ENCODE peak calls at places on chromosomes 7 and 10, in ten cellular contexts. Z is cardiac muscle cell, X is AG09309, E is coronary artery, R is epithelial cell of esophagus, J is progenitor cell of endocrine pancreas, K is glutamatergic neuron, Q is fibroblast of the aortic adventitia, L is PC-3, B is left ventricle myocardium inferior. O is an unnamed sample.

GRCh38 chr10:124025638-124026336 is 67.6 kb downstream of the CHST15 start:
- DNase-seq in Q (peak), Z (peak), K (no peak), L (peak), B (no peak), J (no peak), R (no peak), E (no peak), X (no peak), O (peak)

GRCh38 chr7:45187089-45187945 is 29.7 kb downstream of the RAMP3 start:
- DNase-seq in Z (no peak), Q (no peak), R (no peak), L (no peak), K (no peak), X (no peak), E (no peak), J (no peak), B (no peak), O (no peak)

GRCh38 chr10:27413831-27414348 is 90.2 kb upstream of the RAB18 start:
- DNase-seq in J (no peak), Z (no peak), Q (no peak), X (no peak), R (no peak), L (no peak), E (no peak), K (no peak), B (no peak), O (no peak)

GRCh38 chr10:4242561-4243035 is 457.6 kb upstream of the KLF6 start:
- DNase-seq in Q (peak), K (no peak), R (peak), E (no peak), L (peak), B (peak), X (no peak), J (no peak), Z (peak), O (no peak)

GRCh38 chr7:137074386-137075030 is 206.1 kb downstream of the CHRM2 start:
- DNase-seq in Z (no peak), X (no peak), K (no peak), B (no peak), Q (peak), E (no peak), J (no peak), R (peak), L (peak), O (no peak)

GRCh38 chr7:128104109-128104742 is 73.0 kb upstream of the LRRC4 start:
- DNase-seq in Q (peak), L (no peak), J (no peak), E (no peak), Z (no peak), B (peak), X (no peak), K (peak), R (no peak), O (peak)

GRCh38 chr10:119509909-119510451 is 32.5 kb downstream of the RGS10 start:
- DNase-seq in B (peak), L (peak), X (no peak), Z (no peak), R (no peak), E (no peak), K (no peak), J (no peak), Q (no peak), O (no peak)

GRCh38 chr7:113289140-113289740 is 170.9 kb upstream of the SMIM30 start:
- DNase-seq in R (peak), L (peak), Z (peak), X (peak), J (no peak), E (no peak), Q (peak), K (no peak), B (no peak), O (peak)

GRCh38 chr7:53358301-53358700 is 322.9 kb downstream of the POM121L12 start:
- DNase-seq in E (no peak), B (no peak), X (no peak), R (no peak), K (no peak), L (no peak), J (no peak), Z (no peak), Q (no peak), O (no peak)
- TF ChIP-seq CTCF in E (no peak), B (no peak), X (no peak), R (no peak), K (no peak), L (no peak), J (no peak), Z (no peak), Q (no peak), O (no peak)

GRCh38 chr10:56823849-56824248 is 462.8 kb upstream of the ZWINT start:
- DNase-seq in L (peak), Q (no peak), X (no peak), R (peak), K (no peak), J (no peak), Z (no peak), E (no peak), B (no peak), O (peak)
- TF ChIP-seq CTCF in L (peak), Q (no peak), X (peak), R (no peak), K (peak), J (peak), Z (no peak), E (no peak), B (no peak), O (peak)

DNA sequence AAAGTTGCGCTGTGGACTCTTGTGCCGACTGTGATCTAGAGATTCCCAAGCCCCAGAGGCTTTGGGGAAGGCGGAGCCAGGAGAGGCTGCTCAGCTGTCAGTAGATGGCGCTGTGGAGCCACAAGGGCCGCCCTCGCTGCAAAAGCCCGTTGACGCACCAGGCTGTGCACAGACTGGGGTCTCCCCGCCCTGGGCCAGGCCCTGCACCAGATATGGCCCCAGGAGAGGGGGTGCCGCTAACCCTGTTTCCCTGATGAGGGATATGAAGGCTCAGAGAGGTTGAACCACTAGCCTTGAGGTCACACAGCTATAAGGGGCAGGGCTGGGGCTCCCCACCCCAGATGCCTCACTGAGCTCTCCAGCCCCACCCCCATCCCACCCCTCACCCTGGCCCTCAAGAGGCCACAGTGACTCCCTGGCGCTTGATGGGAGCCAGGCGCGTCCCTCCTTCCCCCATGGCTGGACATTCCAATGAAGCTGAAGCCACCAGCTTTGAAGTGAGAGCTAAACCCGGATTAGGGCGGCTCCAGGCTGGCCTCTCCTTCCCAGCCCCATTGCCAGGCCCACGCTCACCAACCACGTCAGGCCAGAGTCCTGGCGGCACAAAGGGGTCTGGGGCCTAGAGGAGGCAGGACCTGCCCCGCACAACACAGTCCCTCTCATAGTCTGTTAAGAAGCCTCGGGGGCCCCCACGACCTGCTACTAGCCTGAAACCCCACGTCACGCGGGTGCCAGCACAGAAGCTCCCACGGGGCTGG is 26.4 kb downstream of the MYL10 start:
- DNase-seq in L (peak), X (no peak), E (peak), Z (peak), K (peak), B (peak), R (peak), J (peak), Q (peak), O (peak)
- TF ChIP-seq CTCF in L (peak), X (peak), E (peak), Z (peak), K (peak), B (peak), R (peak), J (peak), Q (peak), O (peak)

GRCh38 chr7:410395-410910 is 109.2 kb downstream of the PDGFA start:
- DNase-seq in B (peak), Q (no peak), R (no peak), J (no peak), Z (no peak), L (no peak), K (no peak), X (no peak), E (no peak), O (no peak)

GRCh38 chr7:408651-409343 is 110.8 kb downstream of the PDGFA start:
- DNase-seq in B (no peak), X (no peak), E (no peak), R (no peak), J (no peak), L (no peak), Q (no peak), K (no peak), Z (no peak), O (no peak)

GRCh38 chr7:407706-408539 is 111.7 kb downstream of the PDGFA start:
- DNase-seq in Q (no peak), E (peak), K (no peak), Z (no peak), B (no peak), J (no peak), X (no peak), L (no peak), R (no peak), O (no peak)

GRCh38 chr7:411677-412312 is 107.9 kb downstream of the PDGFA start:
- DNase-seq in J (no peak), B (peak), R (no peak), Q (no peak), K (no peak), E (no peak), Z (no peak), X (no peak), L (no peak), O (no peak)

DNA sequence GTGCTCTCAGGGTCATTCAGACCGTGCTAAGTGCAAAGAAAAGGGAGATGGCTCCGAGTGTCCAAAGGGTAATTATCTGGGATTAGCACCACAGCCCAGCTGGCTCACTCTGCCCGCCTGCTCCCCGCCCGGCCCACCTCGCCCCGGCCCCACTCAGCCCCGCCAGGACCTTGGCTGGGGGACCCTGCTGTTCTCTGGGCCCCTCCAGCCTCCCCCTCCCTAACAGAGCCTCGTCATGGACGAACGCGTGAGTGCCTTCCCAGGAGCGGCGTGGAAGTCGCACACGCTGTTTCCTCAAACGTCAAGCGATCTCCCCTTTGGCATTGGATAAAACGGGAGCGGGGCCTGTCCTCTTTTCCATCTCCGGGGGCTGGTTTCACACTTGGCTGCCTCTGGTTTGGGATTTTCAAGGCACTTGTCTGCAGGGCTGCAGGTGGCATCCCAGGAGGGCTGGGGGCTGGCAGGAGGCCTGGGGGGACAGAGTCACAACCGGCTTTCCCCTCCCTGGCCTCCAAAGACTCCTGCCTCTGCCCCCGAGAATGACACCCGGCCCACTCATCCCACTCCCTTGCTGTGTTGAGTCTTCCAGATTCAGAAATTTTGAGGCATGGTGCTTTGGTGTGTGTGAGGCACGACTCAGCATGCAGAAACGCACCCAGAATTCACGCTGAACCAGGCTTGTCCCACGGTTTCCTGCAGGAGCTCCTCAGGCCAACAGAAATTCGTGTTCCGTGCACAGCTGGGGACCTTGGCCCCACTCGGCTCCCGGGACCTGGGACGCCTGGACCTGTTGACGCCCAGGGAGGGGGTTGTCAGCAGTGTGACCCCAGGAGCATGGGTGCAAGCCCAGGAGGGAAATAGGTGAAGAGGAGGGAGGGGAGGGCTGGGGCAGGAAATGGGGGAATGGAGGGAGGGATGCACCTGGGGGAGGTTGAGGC is 110.0 kb downstream of the PDGFA start:
- DNase-seq in B (peak), E (no peak), K (no peak), L (no peak), R (peak), Q (no peak), J (no peak), X (no peak), Z (no peak), O (no peak)
- TF ChIP-seq CTCF in B (no peak), E (no peak), K (no peak), L (no peak), R (no peak), Q (no peak), J (no peak), X (no peak), Z (no peak), O (no peak)

DNA sequence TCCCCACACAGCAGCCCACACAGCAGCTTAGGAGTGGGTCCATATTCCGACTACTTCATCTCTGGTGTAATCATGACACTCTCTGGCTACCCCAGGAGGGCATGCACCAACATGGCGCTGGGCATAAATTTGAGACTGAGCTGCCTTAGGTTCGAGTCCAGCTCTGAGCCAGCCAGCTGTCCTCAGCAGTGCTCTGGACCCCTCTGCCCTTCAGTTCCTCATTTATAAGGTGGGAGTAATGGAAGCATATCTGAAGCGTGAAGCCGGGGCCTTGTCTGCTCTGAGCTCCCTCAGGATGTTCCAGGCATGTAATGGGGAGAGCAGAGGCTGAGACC is 90.0 kb upstream of the FAM20C start:
- DNase-seq in E (no peak), Z (no peak), L (no peak), Q (no peak), X (no peak), B (no peak), R (no peak), K (no peak), J (no peak), O (no peak)
- TF ChIP-seq CTCF in E (no peak), Z (no peak), L (no peak), Q (no peak), X (no peak), B (no peak), R (no peak), K (no peak), J (no peak), O (no peak)

DNA sequence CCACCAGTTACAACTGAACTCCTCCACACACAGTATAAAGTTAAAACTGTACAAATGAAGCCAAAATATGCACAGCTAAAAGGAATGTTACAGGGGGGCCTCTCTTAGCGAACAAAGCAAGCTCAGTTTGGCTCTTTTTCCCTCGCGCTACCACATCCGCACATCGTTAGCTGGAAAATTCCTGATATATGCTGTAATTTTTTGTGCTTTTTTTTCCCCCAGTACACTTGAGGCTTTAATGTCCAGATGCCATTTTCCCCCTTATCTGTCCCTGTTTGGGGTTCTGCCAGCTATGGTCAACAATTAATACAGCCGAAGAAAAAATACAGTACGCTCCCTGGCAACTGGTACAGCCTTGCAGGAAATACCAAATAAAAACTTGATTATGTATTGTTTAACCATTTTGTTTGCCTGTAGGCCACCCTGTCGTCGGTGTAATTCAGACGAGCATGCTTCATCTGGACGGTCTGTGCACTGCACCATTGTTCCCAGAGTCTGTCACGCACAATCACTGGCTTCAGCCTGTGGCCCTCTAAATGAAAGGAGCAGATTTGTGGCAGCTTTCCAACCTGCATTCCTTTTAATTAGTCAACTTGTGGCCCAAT is 108.1 kb upstream of the FAM133B start:
- DNase-seq in E (no peak), X (peak), R (peak), Z (no peak), L (no peak), J (no peak), B (peak), Q (peak), K (peak), O (no peak)
- TF ChIP-seq CTCF in E (no peak), X (no peak), R (no peak), Z (no peak), L (no peak), J (peak), B (peak), Q (peak), K (no peak), O (no peak)

DNA sequence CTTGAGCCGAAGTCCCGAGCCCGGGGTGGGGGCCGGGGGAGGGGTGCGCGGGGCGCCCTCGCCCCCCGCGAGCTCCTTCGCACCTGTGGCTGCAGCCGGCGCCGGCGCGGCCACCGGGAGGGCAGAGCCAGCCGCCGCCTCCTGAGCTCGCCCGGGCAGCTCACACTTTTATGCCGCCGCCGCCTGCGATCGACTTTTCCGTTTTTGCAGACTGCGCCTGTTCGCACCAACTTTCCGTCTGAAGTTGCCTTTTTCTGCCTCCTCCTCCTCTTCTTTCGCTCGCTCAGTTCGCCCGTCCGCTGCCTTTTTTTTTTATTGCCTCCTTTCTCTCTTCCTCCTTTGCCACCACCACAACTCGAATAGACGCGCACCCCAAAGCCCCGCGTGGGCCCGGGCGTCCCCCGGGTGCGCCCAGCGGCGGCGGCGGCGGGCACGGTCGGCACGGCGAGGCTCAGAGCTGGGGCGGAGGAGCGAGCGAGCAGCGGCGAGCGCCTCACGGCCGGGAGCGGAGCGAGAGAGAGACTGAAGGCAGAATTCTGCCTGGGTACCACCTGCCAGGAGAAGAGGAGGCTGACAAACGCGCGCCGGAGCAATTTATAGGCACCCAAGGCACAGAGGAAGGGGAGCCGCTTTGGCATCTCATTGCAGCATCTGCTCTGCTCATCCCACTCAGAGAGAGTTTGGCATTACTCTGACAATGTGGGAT is at the start of gene C1QL3:
- DNase-seq in J (peak), L (peak), K (peak), X (no peak), R (peak), E (no peak), Z (peak), Q (peak), B (no peak), O (peak)
- TF ChIP-seq CTCF in J (no peak), L (no peak), K (no peak), X (no peak), R (no peak), E (no peak), Z (no peak), Q (no peak), B (no peak), O (no peak)